ENCODE peak calls at places on chromosomes 6 and 20, in nine cellular contexts. L is upper lobe of right lung; I is mesendoderm; C is lower lobe of right lung; M is CD8-positive, alpha-beta memory T cell; Q is left lung; U is stomach; G is left ventricle myocardium inferior; O is kidney epithelial cell. Z is an unnamed sample. For H3K27me3, the result is how much of the 10 kb centered on the place peaks cover.

GRCh38 chr6:135219346-135219745 is 38.2 kb downstream of the MYB start:
- DNase-seq in L (no peak), I (no peak), C (no peak), M (no peak), Q (no peak), U (no peak), G (no peak), O (no peak), Z (no peak)

GRCh38 chr6:28980797-28981390 is 24.2 kb downstream of the ZNF311 start:
- DNase-seq in L (no peak), I (peak), C (no peak), M (peak), Q (no peak), U (no peak), G (peak), O (no peak), Z (peak)

GRCh38 chr6:89602136-89602535 is 36.4 kb downstream of the LYRM2 start:
- DNase-seq in L (no peak), I (no peak), C (no peak), M (no peak), Q (no peak), U (no peak), G (no peak), O (no peak), Z (no peak)

GRCh38 chr6:43702522-43703440 is 15.2 kb upstream of the MRPS18A start:
- DNase-seq in L (peak), I (peak), C (peak), M (no peak), Q (peak), U (peak), G (peak), O (peak), Z (peak)

GRCh38 chr20:32449890-32450401 is 91.8 kb downstream of the ASXL1 start:
- DNase-seq in L (no peak), I (no peak), C (no peak), M (peak), Q (no peak), U (no peak), G (no peak), O (no peak), Z (no peak)

GRCh38 chr6:109322825-109323580 is 59.3 kb downstream of the CD164 start:
- DNase-seq in L (no peak), I (no peak), C (peak), M (no peak), Q (peak), U (no peak), G (peak), O (no peak), Z (no peak)

GRCh38 chr6:159973406-159973805 is 4.5 kb downstream of the IGF2R start:
- DNase-seq in L (no peak), I (no peak), C (no peak), M (no peak), Q (no peak), U (no peak), G (no peak), O (no peak), Z (no peak)

GRCh38 chr20:1934578-1935573 is 39.7 kb downstream of the SIRPA start:
- DNase-seq in L (peak), I (no peak), C (no peak), M (no peak), Q (no peak), U (no peak), G (peak), O (no peak), Z (no peak)

GRCh38 chr20:38337561-38338140 is 8.6 kb upstream of the LBP start:
- DNase-seq in L (no peak), I (peak), C (no peak), M (no peak), Q (no peak), U (no peak), G (no peak), O (no peak), Z (no peak)

GRCh38 chr6:166237611-166238010 is 70.0 kb upstream of the TBXT start:
- DNase-seq in L (no peak), I (peak), C (no peak), M (no peak), Q (no peak), U (no peak), G (no peak), O (no peak), Z (no peak)

GRCh38 chr6:170448745-170449144 is 104.4 kb downstream of the PSMB1 start:
- DNase-seq in L (peak), I (no peak), C (no peak), M (no peak), Q (no peak), U (no peak), G (no peak), O (no peak), Z (no peak)

GRCh38 chr20:61657719-61658377 is 405.8 kb downstream of the CDH4 start:
- DNase-seq in L (no peak), I (no peak), C (no peak), M (no peak), Q (no peak), U (no peak), G (no peak), O (no peak), Z (no peak)

GRCh38 chr6:82894653-82895259 is 170.9 kb downstream of the UBE3D start:
- DNase-seq in L (no peak), I (no peak), C (no peak), M (no peak), Q (no peak), U (no peak), G (no peak), O (no peak), Z (no peak)

GRCh38 chr6:134308800-134309199 is 9.1 kb downstream of the SGK1 start:
- DNase-seq in L (no peak), I (no peak), C (no peak), M (no peak), Q (no peak), U (no peak), G (no peak), O (no peak), Z (no peak)

GRCh38 chr6:35725081-35725708 is 11.6 kb upstream of the ARMC12 start:
- DNase-seq in L (no peak), I (peak), C (no peak), M (no peak), Q (no peak), U (no peak), G (no peak), O (no peak), Z (no peak)

GRCh38 chr6:99739526-99739925 is 132.9 kb downstream of the PRDM13 start:
- DNase-seq in L (no peak), I (no peak), C (no peak), M (no peak), Q (no peak), U (peak), G (peak), O (no peak), Z (no peak)

GRCh38 chr20:19212524-19213502 is at the start of gene SLC24A3:
- DNase-seq in L (peak), I (peak), C (peak), M (no peak), Q (peak), U (peak), G (peak), O (peak), Z (no peak)

GRCh38 chr6:153218184-153218792 is 87.2 kb upstream of the RGS17 start:
- DNase-seq in L (no peak), I (no peak), C (no peak), M (no peak), Q (no peak), U (no peak), G (no peak), O (no peak), Z (no peak)

GRCh38 chr6:112128208-112128607 is 40.8 kb downstream of the FAM229B start:
- DNase-seq in L (no peak), I (no peak), C (no peak), M (no peak), Q (no peak), U (no peak), G (no peak), O (no peak), Z (no peak)

GRCh38 chr6:57822896-57823358 is 505.5 kb downstream of the PRIM2 start:
- DNase-seq in L (no peak), I (peak), C (no peak), M (no peak), Q (no peak), U (no peak), G (no peak), O (no peak), Z (no peak)

DNA sequence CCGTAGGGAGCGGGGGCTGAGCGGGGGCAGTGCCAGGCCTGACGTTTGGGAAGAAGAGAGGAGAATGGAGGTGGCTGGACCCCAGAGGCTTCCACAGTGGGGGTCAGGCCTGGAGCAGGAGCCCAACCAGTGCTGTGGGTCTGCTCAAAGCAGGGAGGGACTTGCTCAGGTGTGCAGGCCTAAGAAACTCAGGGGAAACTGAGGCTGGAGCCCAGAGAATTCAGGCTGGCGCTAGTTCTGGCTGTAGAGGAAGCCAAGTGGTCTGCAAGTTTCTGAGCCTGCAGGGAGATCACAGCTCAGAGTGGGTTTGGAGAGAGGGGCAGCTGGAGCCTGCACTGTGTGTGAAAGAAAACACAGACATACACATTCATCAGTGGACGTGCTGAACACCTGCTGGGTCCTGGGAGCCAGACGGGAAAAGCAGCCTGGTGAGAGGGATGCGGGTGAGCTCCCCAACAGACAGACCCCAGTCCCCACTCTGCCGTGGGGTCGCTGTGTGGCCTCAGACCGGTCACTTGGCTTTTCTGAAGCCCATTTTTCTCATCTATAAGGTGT is 17.7 kb upstream of the FOXP4 start:
- DNase-seq in L (no peak), I (no peak), C (no peak), M (no peak), Q (no peak), U (no peak), G (no peak), O (no peak), Z (no peak)
- H3K27me3 ChIP-seq in L (under half), I (under half), C (under half), M (under half), Q (under half), U (under half), G (half or more), O (under half), Z (under half)

GRCh38 chr6:168047841-168048723 is 30.9 kb downstream of the FRMD1 start:
- DNase-seq in L (no peak), I (no peak), C (peak), M (no peak), Q (no peak), U (no peak), G (no peak), O (no peak), Z (no peak)
- H3K4me3 ChIP-seq in L (no peak), I (no peak), C (no peak), M (no peak), Q (no peak), U (no peak), G (no peak), O (no peak), Z (no peak)

GRCh38 chr20:59146801-59147118 is 16.9 kb upstream of the ZNF831 start:
- DNase-seq in L (no peak), I (no peak), C (no peak), M (no peak), Q (no peak), U (no peak), G (no peak), O (no peak), Z (no peak)

GRCh38 chr20:59145926-59146800 is 17.5 kb upstream of the ZNF831 start:
- DNase-seq in L (no peak), I (no peak), C (no peak), M (peak), Q (no peak), U (no peak), G (no peak), O (no peak), Z (no peak)

GRCh38 chr20:59144831-59145196 is 18.8 kb upstream of the ZNF831 start:
- DNase-seq in L (no peak), I (no peak), C (no peak), M (no peak), Q (no peak), U (no peak), G (no peak), O (no peak), Z (no peak)

GRCh38 chr20:59144179-59144830 is 19.3 kb upstream of the ZNF831 start:
- DNase-seq in L (no peak), I (no peak), C (no peak), M (peak), Q (no peak), U (no peak), G (no peak), O (no peak), Z (no peak)

GRCh38 chr20:59145247-59145925 is 18.2 kb upstream of the ZNF831 start:
- DNase-seq in L (no peak), I (no peak), C (no peak), M (no peak), Q (no peak), U (no peak), G (no peak), O (no peak), Z (no peak)
- H3K27me3 ChIP-seq in L (under half), I (under half), C (under half), M (under half), Q (under half), U (under half), G (under half), O (under half), Z (under half)

GRCh38 chr6:56671651-56672461 is 29.2 kb upstream of the DST start:
- DNase-seq in L (no peak), I (peak), C (no peak), M (no peak), Q (no peak), U (no peak), G (no peak), O (no peak), Z (no peak)
- H3K4me3 ChIP-seq in L (no peak), I (no peak), C (no peak), M (no peak), Q (no peak), U (no peak), G (peak), O (no peak), Z (no peak)

GRCh38 chr20:22579119-22579427 is 5.3 kb downstream of the FOXA2 start:
- DNase-seq in L (no peak), I (peak), C (no peak), M (no peak), Q (no peak), U (peak), G (no peak), O (no peak), Z (no peak)
- H3K27me3 ChIP-seq in L (half or more), I (half or more), C (half or more), M (under half), Q (half or more), U (half or more), G (half or more), O (half or more), Z (half or more)

DNA sequence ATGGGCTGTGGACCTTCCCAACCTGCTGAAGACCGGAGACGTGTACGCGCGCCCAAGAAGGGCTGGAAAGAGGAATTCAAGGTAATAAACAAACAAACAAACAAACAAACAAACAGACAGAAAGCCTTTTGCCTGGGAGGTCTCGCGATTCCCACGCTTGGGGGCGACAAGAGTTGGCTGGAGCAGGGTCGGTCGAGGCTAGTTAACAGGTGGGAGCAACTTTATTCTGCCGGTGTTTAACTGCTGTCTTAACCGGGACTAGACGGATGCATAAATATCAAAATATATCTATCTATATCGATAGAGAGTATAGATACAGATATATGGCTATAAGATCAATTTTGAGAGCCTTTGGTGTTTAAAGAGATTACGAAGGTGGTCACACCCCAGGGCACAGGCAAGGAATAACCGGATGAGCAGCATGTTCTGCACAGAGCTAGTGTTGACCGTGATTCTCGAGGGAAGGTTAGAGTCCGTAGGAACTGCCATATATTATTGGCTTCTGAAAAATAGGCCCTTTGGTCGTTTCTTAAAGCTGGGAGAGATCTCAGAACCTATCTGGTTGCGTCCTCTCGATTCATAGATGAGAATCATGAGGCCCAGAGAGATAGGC is 514 bp downstream of the STMND1 start:
- DNase-seq in L (no peak), I (no peak), C (no peak), M (no peak), Q (no peak), U (no peak), G (no peak), O (no peak), Z (no peak)
- H3K4me3 ChIP-seq in L (peak), I (peak), C (peak), M (no peak), Q (peak), U (peak), G (peak), O (peak), Z (peak)